ENCODE peak calls at places on chromosomes 2 and 18, in six cellular contexts. F is PC-9, O is tibial nerve, I is kidney, G is adrenal gland, A is foreskin fibroblast. P is an unnamed sample.

GRCh38 chr2:11828933-11829323 is 82.5 kb downstream of the LPIN1 start:
- DNase-seq in I (no peak), F (peak; percentile 2), G (no peak), O (no peak), A (no peak), P (no peak)

GRCh38 chr2:149094217-149095015 is 55.9 kb downstream of the LYPD6B start:
- DNase-seq in O (no peak), G (no peak), I (no peak), A (no peak), F (no peak), P (no peak)

GRCh38 chr2:151258121-151258520 is 3.5 kb downstream of the RBM43 start:
- DNase-seq in G (no peak), A (peak; percentile 74), I (no peak), F (no peak), O (no peak), P (no peak)

GRCh38 chr2:240871071-240871958 is 2.7 kb downstream of the AGXT start:
- DNase-seq in I (no peak), O (no peak), F (no peak), G (no peak), A (no peak), P (no peak)

GRCh38 chr18:34977787-34978532 is 63.3 kb upstream of the MAPRE2 start:
- DNase-seq in O (no peak), F (peak; percentile 13), I (peak; percentile 83), A (peak; percentile 51), G (peak; percentile 67), P (no peak)

GRCh38 chr2:109345091-109345490 is 216.1 kb downstream of the SH3RF3 start:
- DNase-seq in F (no peak), O (no peak), G (peak; percentile 28), I (no peak), A (no peak), P (no peak)

GRCh38 chr2:120758181-120759048 is 22.7 kb downstream of the GLI2 start:
- DNase-seq in I (peak; percentile 90), A (peak; percentile 68), G (no peak), F (no peak), O (no peak), P (no peak)

GRCh38 chr2:47405757-47406156 is 2.8 kb downstream of the MSH2 start:
- DNase-seq in I (no peak), O (no peak), A (no peak), F (no peak), G (no peak), P (no peak)

GRCh38 chr2:60577884-60578283 is 24.4 kb upstream of the BCL11A start:
- DNase-seq in F (no peak), O (no peak), A (no peak), G (no peak), I (no peak), P (no peak)

GRCh38 chr2:53473236-53473635 is 294.4 kb upstream of the CHAC2 start:
- DNase-seq in G (peak; percentile 53), I (no peak), F (no peak), A (no peak), O (no peak), P (no peak)

GRCh38 chr2:157376041-157376440 is 50.4 kb upstream of the ERMN start:
- DNase-seq in A (no peak), G (no peak), O (no peak), I (no peak), F (no peak), P (no peak)

GRCh38 chr2:238320648-238321281 is 447 bp downstream of the TRAF3IP1 start:
- DNase-seq in A (peak; percentile 42), F (peak; percentile 43), G (no peak), I (peak; percentile 82), O (no peak), P (no peak)
- H3K4me3 ChIP-seq in A (peak overlapping the region; percentile 61), F (peak overlapping the region; percentile 61), G (peak overlapping the region; percentile 97), I (peak overlapping the region; percentile 65), O (peak overlapping the region; percentile 62), P (peak overlapping the region; percentile 81)

GRCh38 chr2:218011641-218012040 is 8.8 kb upstream of the TNS1 start:
- DNase-seq in O (no peak), G (no peak), I (no peak), F (no peak), A (no peak), P (no peak)

GRCh38 chr2:218008060-218009040 is 5.6 kb upstream of the TNS1 start:
- DNase-seq in A (peak; percentile 67), O (no peak), F (no peak), I (no peak), G (no peak), P (no peak)

GRCh38 chr2:218009191-218010114 is 6.7 kb upstream of the TNS1 start:
- DNase-seq in G (no peak), I (no peak), A (no peak), F (no peak), O (no peak), P (no peak)

GRCh38 chr2:218010838-218011616 is 8.2 kb upstream of the TNS1 start:
- DNase-seq in I (no peak), F (no peak), G (no peak), O (no peak), A (no peak), P (no peak)

DNA sequence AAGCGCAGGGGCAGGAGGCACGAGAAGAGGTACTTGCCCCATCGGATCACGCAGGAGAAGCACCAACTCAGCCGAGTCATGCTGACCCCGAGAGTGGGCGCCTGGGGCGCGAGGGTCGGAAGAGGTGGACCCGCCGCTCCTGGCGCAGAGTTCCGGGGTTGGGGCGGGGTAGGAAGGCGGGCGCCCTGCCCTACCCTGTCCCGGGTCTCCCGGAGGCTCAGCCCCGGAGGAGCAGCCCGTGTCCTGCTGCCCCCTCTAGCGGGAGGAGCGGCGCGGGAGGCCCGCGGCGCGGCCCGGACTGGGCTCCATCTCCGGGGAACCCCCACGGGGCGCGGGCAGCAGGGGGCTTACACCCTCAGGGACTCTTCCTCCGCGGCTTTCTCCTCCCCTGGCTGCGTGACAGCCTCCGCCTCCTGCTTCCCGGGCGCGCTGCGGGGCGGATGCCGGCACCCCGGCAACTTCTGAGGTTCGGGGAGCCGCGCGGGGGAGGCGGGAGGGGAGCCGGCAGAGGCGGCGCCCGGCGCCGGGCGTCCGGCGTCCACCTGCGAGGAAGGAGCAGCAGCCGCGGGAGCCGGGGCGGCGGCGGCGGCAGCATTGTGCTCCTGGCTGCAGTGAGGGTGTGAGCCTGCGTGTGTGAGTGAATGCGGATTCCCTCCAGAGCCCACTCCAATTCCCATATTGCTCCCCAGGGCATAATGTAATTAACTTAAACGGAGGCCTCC is 7.5 kb upstream of the TNS1 start:
- DNase-seq in F (peak; percentile 54), A (peak; percentile 84), I (no peak), G (no peak), O (no peak), P (no peak)
- TF ChIP-seq CTCF in F (no peak), A (peak; percentile 75), I (peak; percentile 18), G (peak; percentile 50), O (peak; percentile 74), P (peak; percentile 33)

DNA sequence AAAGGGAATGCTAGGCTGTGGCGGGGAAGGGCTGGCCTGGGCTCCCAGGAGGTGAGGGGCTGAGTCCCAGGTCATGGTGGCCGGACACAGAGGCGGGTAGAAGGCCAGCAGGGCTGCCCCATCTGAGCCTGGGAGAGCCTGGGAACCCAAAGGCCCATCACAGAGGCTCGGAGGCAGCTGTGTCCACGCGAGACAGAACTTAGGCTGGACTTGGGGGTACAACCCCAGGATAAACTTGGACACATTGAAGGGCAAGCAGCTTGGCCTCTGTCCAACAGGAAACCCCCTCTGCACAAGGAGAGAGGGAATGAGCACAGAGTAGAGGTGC is 95.9 kb downstream of the ZFP36L2 start:
- DNase-seq in G (no peak), I (peak; percentile 73), O (no peak), A (no peak), F (no peak), P (no peak)
- H3K4me3 ChIP-seq in G (no peak overlapping the region), I (no peak overlapping the region), O (no peak overlapping the region), A (no peak overlapping the region), F (no peak overlapping the region), P (no peak overlapping the region)

GRCh38 chr2:81389203-81389602 is 1084.7 kb upstream of the LRRTM1 start:
- DNase-seq in O (no peak), I (no peak), G (no peak), A (no peak), F (no peak), P (no peak)
- TF ChIP-seq CTCF in O (no peak), I (no peak), G (no peak), A (no peak), F (peak; percentile 59), P (peak; percentile 25)

DNA sequence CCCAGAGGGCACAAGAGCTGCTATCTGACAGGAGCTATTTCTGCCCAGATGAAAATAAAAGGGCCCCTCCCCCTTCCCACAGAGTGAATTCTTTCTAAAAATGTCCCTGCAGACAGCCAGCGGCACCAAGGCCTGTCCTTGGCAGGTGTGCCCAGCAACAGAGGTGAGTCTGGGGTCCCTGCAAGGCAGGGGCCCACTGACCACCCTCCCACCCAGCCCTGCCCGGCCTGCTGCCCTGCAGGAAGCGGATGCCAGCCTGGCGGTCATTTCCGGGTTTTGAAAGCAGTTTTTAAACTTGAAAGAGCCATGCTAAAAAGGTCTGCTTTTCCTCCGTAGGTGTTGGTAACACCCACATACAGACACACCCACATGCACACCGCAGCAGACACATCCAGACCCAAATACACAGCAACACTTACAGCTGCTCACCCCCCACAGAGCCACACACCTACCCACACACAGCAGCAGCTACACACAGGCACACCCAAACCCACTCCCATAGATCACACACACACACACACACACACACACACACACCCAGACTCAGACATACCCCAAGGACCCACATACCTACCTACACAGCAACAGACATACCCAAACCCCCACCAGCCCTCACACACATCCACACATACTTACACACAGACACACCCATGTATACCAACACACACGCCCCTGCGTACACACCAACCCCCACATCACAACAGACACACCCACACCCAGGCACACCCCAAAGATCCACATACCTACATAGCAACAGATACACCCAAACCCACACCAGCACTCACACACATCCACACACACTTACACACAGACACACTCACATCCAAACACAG is 7.6 kb downstream of the ZFP36L2 start:
- DNase-seq in O (peak; percentile 34), I (peak; percentile 87), G (peak; percentile 81), F (peak; percentile 65), A (peak; percentile 57), P (peak; percentile 83)
- H3K4me3 ChIP-seq in O (peak overlapping the region; percentile 41), I (peak overlapping the region; percentile 59), G (peak overlapping the region; percentile 96), F (peak overlapping the region; percentile 72), A (peak overlapping the region; percentile 87), P (peak overlapping the region; percentile 55)

GRCh38 chr2:237132799-237133198 is 47.1 kb downstream of the COPS8 start:
- DNase-seq in O (no peak), A (no peak), G (no peak), I (no peak), F (no peak), P (peak; percentile 13)
- TF ChIP-seq CTCF in O (no peak), A (no peak), G (peak; percentile 31), I (peak; percentile 2), F (peak; percentile 53), P (peak; percentile 79)